ENCODE peak calls at places on chromosome X, in eight cellular contexts. S is AG20443; N is ecto neural progenitor cell; M is colonic mucosa; Y is MM.1S; C is CD8-positive, alpha-beta T cell; G is NCI-H1092; D is T47D. L is an unnamed sample.

GRCh38 chrX:136759968-136760367 is 20.8 kb downstream of the ARHGEF6 start:
- DNase-seq in S (no peak), N (no peak), M (no peak), Y (no peak), C (no peak), G (no peak), D (no peak), L (no peak)

GRCh38 chrX:74779175-74779574 is 146.1 kb downstream of the NEXMIF start:
- DNase-seq in S (no peak), N (no peak), M (no peak), Y (no peak), C (no peak), G (no peak), D (no peak), L (no peak)

GRCh38 chrX:8803326-8803725 is 2.1 kb upstream of the FAM9A start:
- DNase-seq in S (no peak), N (no peak), M (no peak), Y (no peak), C (no peak), G (no peak), D (no peak), L (no peak)

GRCh38 chrX:37905436-37906147 is 58.2 kb upstream of the DYNLT3 start:
- DNase-seq in S (peak), N (peak), M (no peak), Y (no peak), C (peak), G (peak), D (no peak), L (no peak)

GRCh38 chrX:107894038-107894437 is 68.4 kb downstream of the MID2 start:
- DNase-seq in S (peak), N (no peak), M (peak), Y (peak), C (peak), G (peak), D (no peak), L (no peak)

GRCh38 chrX:25010784-25011588 is 4.8 kb downstream of the ARX start:
- DNase-seq in S (no peak), N (no peak), M (no peak), Y (no peak), C (no peak), G (no peak), D (no peak), L (no peak)

GRCh38 chrX:79572566-79572965 is 205.4 kb upstream of the ITM2A start:
- DNase-seq in S (no peak), N (no peak), M (no peak), Y (no peak), C (no peak), G (no peak), D (no peak), L (no peak)

GRCh38 chrX:274904-275475 is 6.2 kb upstream of the PLCXD1 start:
- DNase-seq in S (no peak), N (peak), M (peak), Y (no peak), C (no peak), G (no peak), D (no peak), L (no peak)

GRCh38 chrX:120144178-120144844 is 14.1 kb upstream of the RHOXF2 start:
- DNase-seq in S (peak), N (no peak), M (no peak), Y (no peak), C (no peak), G (no peak), D (no peak), L (no peak)

GRCh38 chrX:139049455-139049854 is 337.9 kb upstream of the FGF13 start:
- DNase-seq in S (peak), N (no peak), M (no peak), Y (no peak), C (no peak), G (no peak), D (no peak), L (no peak)

GRCh38 chrX:101595739-101596419 is 21.9 kb downstream of the ARMCX6 start:
- DNase-seq in S (peak), N (peak), M (peak), Y (peak), C (peak), G (peak), D (no peak), L (no peak)

GRCh38 chrX:109472939-109473713 is 8.8 kb downstream of the GUCY2F start:
- DNase-seq in S (peak), N (peak), M (no peak), Y (peak), C (no peak), G (no peak), D (no peak), L (no peak)

GRCh38 chrX:103477496-103477895 is 41.8 kb downstream of the RAB40A start:
- DNase-seq in S (no peak), N (no peak), M (no peak), Y (no peak), C (no peak), G (no peak), D (no peak), L (no peak)

GRCh38 chrX:155263854-155264628 is at the start of gene RAB39B:
- DNase-seq in S (peak), N (peak), M (peak), Y (peak), C (peak), G (peak), D (peak), L (peak)

GRCh38 chrX:113741744-113742143 is 842.1 kb upstream of the HTR2C start:
- DNase-seq in S (peak), N (peak), M (no peak), Y (peak), C (no peak), G (no peak), D (peak), L (no peak)

GRCh38 chrX:8084023-8084422 is 87.0 kb downstream of the VCX2 start:
- DNase-seq in S (no peak), N (no peak), M (no peak), Y (no peak), C (no peak), G (no peak), D (no peak), L (no peak)

L was measured in CD4-positive, alpha-beta T cell.